ENCODE peak calls at places on chromosomes 16 and 17, in seven cellular contexts. One of them, this sample, is unnamed. For H3K4me1, the result is how much of the 10 kb centered on the place peaks cover.

GRCh38 chr17:79777844-79778503 is at the start of gene CBX2:
- DNase-seq in keratinocyte: no peak
- DNase-seq in H9: peak
- DNase-seq in PC-3: peak
- DNase-seq in GM23248: peak
- DNase-seq in IMR-90: peak
- DNase-seq in mesenchymal stem cell: peak
- DNase-seq in this sample: peak

GRCh38 chr17:33390479-33391027 is 97.5 kb upstream of the ASIC2 start:
- DNase-seq in keratinocyte: no peak
- DNase-seq in H9: no peak
- DNase-seq in PC-3: no peak
- DNase-seq in GM23248: no peak
- DNase-seq in IMR-90: no peak
- DNase-seq in mesenchymal stem cell: peak
- DNase-seq in this sample: peak

GRCh38 chr16:16015849-16016248 is 66.4 kb downstream of the ABCC1 start:
- DNase-seq in keratinocyte: no peak
- DNase-seq in H9: no peak
- DNase-seq in PC-3: no peak
- DNase-seq in GM23248: no peak
- DNase-seq in IMR-90: no peak
- DNase-seq in mesenchymal stem cell: no peak
- DNase-seq in this sample: peak

GRCh38 chr17:15883617-15884111 is 61.3 kb upstream of the ADORA2B start:
- DNase-seq in keratinocyte: peak
- DNase-seq in H9: no peak
- DNase-seq in PC-3: peak
- DNase-seq in GM23248: peak
- DNase-seq in IMR-90: peak
- DNase-seq in mesenchymal stem cell: peak
- DNase-seq in this sample: no peak

GRCh38 chr17:32610943-32611342 is 124.2 kb downstream of the CDK5R1 start:
- DNase-seq in keratinocyte: no peak
- DNase-seq in H9: no peak
- DNase-seq in PC-3: no peak
- DNase-seq in GM23248: no peak
- DNase-seq in IMR-90: no peak
- DNase-seq in mesenchymal stem cell: no peak
- DNase-seq in this sample: no peak

GRCh38 chr17:79650861-79651260 is 40.0 kb upstream of the RBFOX3 start:
- DNase-seq in keratinocyte: no peak
- DNase-seq in H9: peak
- DNase-seq in PC-3: no peak
- DNase-seq in GM23248: no peak
- DNase-seq in IMR-90: no peak
- DNase-seq in mesenchymal stem cell: no peak
- DNase-seq in this sample: no peak

GRCh38 chr17:54348234-54348633 is 525.5 kb downstream of the KIF2B start:
- DNase-seq in keratinocyte: no peak
- DNase-seq in H9: no peak
- DNase-seq in PC-3: no peak
- DNase-seq in GM23248: no peak
- DNase-seq in IMR-90: no peak
- DNase-seq in mesenchymal stem cell: no peak
- DNase-seq in this sample: no peak

GRCh38 chr17:57603978-57604377 is 141.1 kb downstream of the CCDC182 start:
- DNase-seq in keratinocyte: no peak
- DNase-seq in H9: no peak
- DNase-seq in PC-3: no peak
- DNase-seq in GM23248: no peak
- DNase-seq in IMR-90: no peak
- DNase-seq in mesenchymal stem cell: no peak
- DNase-seq in this sample: no peak

GRCh38 chr17:1067282-1067956 is 70.5 kb downstream of the TIMM22 start:
- DNase-seq in keratinocyte: no peak
- DNase-seq in H9: no peak
- DNase-seq in PC-3: peak
- DNase-seq in GM23248: no peak
- DNase-seq in IMR-90: no peak
- DNase-seq in mesenchymal stem cell: no peak
- DNase-seq in this sample: peak

GRCh38 chr17:75135946-75136345 is 4.4 kb upstream of the NT5C start:
- DNase-seq in keratinocyte: no peak
- DNase-seq in H9: no peak
- DNase-seq in PC-3: no peak
- DNase-seq in GM23248: no peak
- DNase-seq in IMR-90: no peak
- DNase-seq in mesenchymal stem cell: no peak
- DNase-seq in this sample: no peak

GRCh38 chr16:23899869-23900268 is 64.1 kb downstream of the PRKCB start:
- DNase-seq in keratinocyte: no peak
- DNase-seq in H9: no peak
- DNase-seq in PC-3: no peak
- DNase-seq in GM23248: no peak
- DNase-seq in IMR-90: no peak
- DNase-seq in mesenchymal stem cell: no peak
- DNase-seq in this sample: no peak

GRCh38 chr16:69610356-69610755 is 44.6 kb downstream of the NFAT5 start:
- DNase-seq in keratinocyte: no peak
- DNase-seq in H9: no peak
- DNase-seq in PC-3: no peak
- DNase-seq in GM23248: peak
- DNase-seq in IMR-90: no peak
- DNase-seq in mesenchymal stem cell: no peak
- DNase-seq in this sample: no peak

DNA sequence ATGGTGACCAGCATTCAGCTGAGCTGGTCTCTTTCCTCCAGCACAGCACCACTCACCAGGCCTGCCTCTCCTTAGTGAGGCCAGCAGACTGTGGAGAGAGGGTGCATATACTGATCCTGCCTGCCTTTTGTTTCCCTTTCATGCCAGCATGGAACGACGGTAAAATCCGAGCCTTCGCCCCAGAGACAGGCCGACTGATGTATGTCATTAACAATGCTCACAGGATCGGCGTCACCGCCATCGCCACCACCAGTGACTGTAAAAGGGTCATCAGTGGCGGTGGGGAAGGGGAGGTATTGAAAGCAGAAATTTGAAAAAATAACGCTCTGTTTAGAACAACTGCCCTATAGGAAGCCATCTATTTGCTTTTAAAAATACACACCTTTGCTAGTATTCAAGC is 12.6 kb upstream of the USP43 start:
- DNase-seq in keratinocyte: no peak
- DNase-seq in H9: no peak
- DNase-seq in PC-3: no peak
- DNase-seq in GM23248: no peak
- DNase-seq in IMR-90: no peak
- DNase-seq in mesenchymal stem cell: no peak
- DNase-seq in this sample: no peak
- H3K4me1 ChIP-seq in keratinocyte: under half
- H3K4me1 ChIP-seq in H9: under half
- H3K4me1 ChIP-seq in PC-3: under half
- H3K4me1 ChIP-seq in GM23248: under half
- H3K4me1 ChIP-seq in IMR-90: under half
- H3K4me1 ChIP-seq in mesenchymal stem cell: under half
- H3K4me1 ChIP-seq in this sample: under half

GRCh38 chr17:76545918-76546555 is 6.2 kb downstream of the PRCD start:
- DNase-seq in keratinocyte: no peak
- DNase-seq in H9: no peak
- DNase-seq in PC-3: no peak
- DNase-seq in GM23248: no peak
- DNase-seq in IMR-90: no peak
- DNase-seq in mesenchymal stem cell: peak
- DNase-seq in this sample: peak
- H3K27ac ChIP-seq in keratinocyte: peak
- H3K27ac ChIP-seq in H9: no peak
- H3K27ac ChIP-seq in PC-3: peak
- H3K27ac ChIP-seq in GM23248: peak
- H3K27ac ChIP-seq in IMR-90: peak
- H3K27ac ChIP-seq in mesenchymal stem cell: no peak
- H3K27ac ChIP-seq in this sample: peak

GRCh38 chr17:28030386-28030785 is 12.1 kb upstream of the NLK start:
- DNase-seq in keratinocyte: no peak
- DNase-seq in H9: no peak
- DNase-seq in PC-3: no peak
- DNase-seq in GM23248: no peak
- DNase-seq in IMR-90: no peak
- DNase-seq in mesenchymal stem cell: no peak
- DNase-seq in this sample: no peak
- H3K9ac ChIP-seq in keratinocyte: no peak
- H3K9ac ChIP-seq in H9: no peak
- H3K9ac ChIP-seq in PC-3: no peak
- H3K9ac ChIP-seq in GM23248: no peak
- H3K9ac ChIP-seq in IMR-90: no peak
- H3K9ac ChIP-seq in mesenchymal stem cell: no peak
- H3K9ac ChIP-seq in this sample: no peak

GRCh38 chr17:2394775-2395191 is 6.1 kb downstream of the MNT start:
- DNase-seq in keratinocyte: no peak
- DNase-seq in H9: peak
- DNase-seq in PC-3: no peak
- DNase-seq in GM23248: no peak
- DNase-seq in IMR-90: no peak
- DNase-seq in mesenchymal stem cell: no peak
- DNase-seq in this sample: peak

GRCh38 chr17:2392252-2393183 is 8.3 kb downstream of the MNT start:
- DNase-seq in keratinocyte: no peak
- DNase-seq in H9: peak
- DNase-seq in PC-3: peak
- DNase-seq in GM23248: peak
- DNase-seq in IMR-90: peak
- DNase-seq in mesenchymal stem cell: peak
- DNase-seq in this sample: peak

GRCh38 chr17:2391597-2392251 is 9.1 kb downstream of the MNT start:
- DNase-seq in keratinocyte: no peak
- DNase-seq in H9: no peak
- DNase-seq in PC-3: no peak
- DNase-seq in GM23248: no peak
- DNase-seq in IMR-90: no peak
- DNase-seq in mesenchymal stem cell: no peak
- DNase-seq in this sample: peak

GRCh38 chr17:2393954-2394749 is 6.7 kb downstream of the MNT start:
- DNase-seq in keratinocyte: no peak
- DNase-seq in H9: peak
- DNase-seq in PC-3: no peak
- DNase-seq in GM23248: no peak
- DNase-seq in IMR-90: no peak
- DNase-seq in mesenchymal stem cell: peak
- DNase-seq in this sample: peak

GRCh38 chr17:2393184-2393953 is 7.5 kb downstream of the MNT start:
- DNase-seq in keratinocyte: no peak
- DNase-seq in H9: peak
- DNase-seq in PC-3: peak
- DNase-seq in GM23248: peak
- DNase-seq in IMR-90: peak
- DNase-seq in mesenchymal stem cell: peak
- DNase-seq in this sample: peak
- H3K4me1 ChIP-seq in keratinocyte: under half
- H3K4me1 ChIP-seq in H9: under half
- H3K4me1 ChIP-seq in PC-3: under half
- H3K4me1 ChIP-seq in GM23248: under half
- H3K4me1 ChIP-seq in IMR-90: under half
- H3K4me1 ChIP-seq in mesenchymal stem cell: half or more
- H3K4me1 ChIP-seq in this sample: under half

DNA sequence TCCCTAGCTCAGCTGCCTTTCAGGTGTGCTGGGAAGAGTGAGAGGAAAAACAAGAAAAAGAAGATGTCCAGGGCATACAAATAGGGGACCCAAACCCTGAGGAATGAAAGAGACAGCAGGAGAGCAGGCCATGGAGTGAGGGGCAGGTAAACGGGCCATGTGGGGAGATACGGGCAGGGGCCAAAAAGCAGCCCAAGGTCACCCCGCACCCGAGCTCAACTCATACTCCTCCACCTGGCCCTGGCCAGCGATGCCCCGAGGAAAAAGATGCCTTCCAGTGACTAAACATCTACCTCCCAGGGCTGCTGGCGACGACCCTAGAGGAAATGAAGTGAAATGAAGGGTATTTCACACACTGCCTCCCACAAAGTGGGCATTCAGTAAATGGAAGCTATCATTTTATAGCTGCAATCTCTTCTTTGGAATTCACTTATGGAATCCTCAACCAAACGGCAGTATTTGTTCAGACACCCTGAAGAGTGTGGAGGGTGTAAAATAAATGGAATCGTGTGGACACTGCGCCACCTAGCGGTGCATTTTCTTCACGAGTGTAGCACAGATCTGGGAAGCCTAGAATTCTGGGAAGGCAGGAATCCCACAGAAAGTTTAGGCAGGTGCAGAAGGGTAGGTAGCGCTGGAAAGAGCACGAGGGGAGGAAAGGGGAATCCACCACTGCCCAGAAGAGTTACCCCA is 14.9 kb downstream of the ELAC2 start:
- DNase-seq in keratinocyte: no peak
- DNase-seq in H9: peak
- DNase-seq in PC-3: peak
- DNase-seq in GM23248: peak
- DNase-seq in IMR-90: peak
- DNase-seq in mesenchymal stem cell: peak
- DNase-seq in this sample: peak
- H3K27ac ChIP-seq in keratinocyte: no peak
- H3K27ac ChIP-seq in H9: no peak
- H3K27ac ChIP-seq in PC-3: no peak
- H3K27ac ChIP-seq in GM23248: no peak
- H3K27ac ChIP-seq in IMR-90: no peak
- H3K27ac ChIP-seq in mesenchymal stem cell: no peak
- H3K27ac ChIP-seq in this sample: no peak

GRCh38 chr17:50102164-50102991 is 7.2 kb downstream of the PDK2 start:
- DNase-seq in keratinocyte: no peak
- DNase-seq in H9: no peak
- DNase-seq in PC-3: no peak
- DNase-seq in GM23248: no peak
- DNase-seq in IMR-90: no peak
- DNase-seq in mesenchymal stem cell: no peak
- DNase-seq in this sample: peak
- H3K9ac ChIP-seq in keratinocyte: no peak
- H3K9ac ChIP-seq in H9: no peak
- H3K9ac ChIP-seq in PC-3: no peak
- H3K9ac ChIP-seq in GM23248: no peak
- H3K9ac ChIP-seq in IMR-90: no peak
- H3K9ac ChIP-seq in mesenchymal stem cell: peak
- H3K9ac ChIP-seq in this sample: no peak

GRCh38 chr16:19696312-19696711 is 21.7 kb downstream of the KNOP1 start:
- DNase-seq in keratinocyte: no peak
- DNase-seq in H9: no peak
- DNase-seq in PC-3: peak
- DNase-seq in GM23248: peak
- DNase-seq in IMR-90: peak
- DNase-seq in mesenchymal stem cell: peak
- DNase-seq in this sample: peak

GRCh38 chr16:19694989-19695388 is 23.0 kb downstream of the KNOP1 start:
- DNase-seq in keratinocyte: no peak
- DNase-seq in H9: no peak
- DNase-seq in PC-3: no peak
- DNase-seq in GM23248: peak
- DNase-seq in IMR-90: no peak
- DNase-seq in mesenchymal stem cell: peak
- DNase-seq in this sample: peak

GRCh38 chr16:19698480-19699465 is 19.3 kb downstream of the KNOP1 start:
- DNase-seq in keratinocyte: no peak
- DNase-seq in H9: no peak
- DNase-seq in PC-3: no peak
- DNase-seq in GM23248: peak
- DNase-seq in IMR-90: peak
- DNase-seq in mesenchymal stem cell: no peak
- DNase-seq in this sample: no peak

GRCh38 chr16:19697756-19698318 is 20.2 kb downstream of the KNOP1 start:
- DNase-seq in keratinocyte: no peak
- DNase-seq in H9: no peak
- DNase-seq in PC-3: no peak
- DNase-seq in GM23248: no peak
- DNase-seq in IMR-90: no peak
- DNase-seq in mesenchymal stem cell: no peak
- DNase-seq in this sample: no peak

GRCh38 chr16:19696961-19697360 is 21.1 kb downstream of the KNOP1 start:
- DNase-seq in keratinocyte: no peak
- DNase-seq in H9: no peak
- DNase-seq in PC-3: no peak
- DNase-seq in GM23248: no peak
- DNase-seq in IMR-90: no peak
- DNase-seq in mesenchymal stem cell: no peak
- DNase-seq in this sample: no peak
- H3K4me1 ChIP-seq in keratinocyte: under half
- H3K4me1 ChIP-seq in H9: under half
- H3K4me1 ChIP-seq in PC-3: under half
- H3K4me1 ChIP-seq in GM23248: under half
- H3K4me1 ChIP-seq in IMR-90: under half
- H3K4me1 ChIP-seq in mesenchymal stem cell: under half
- H3K4me1 ChIP-seq in this sample: under half

This sample was measured in kidney.